ENCODE peak calls at places on chromosomes 6 and 20, in five cellular contexts. X is GM12865, N is fibroblast of the aortic adventitia, R is A673, H is AG09309. U is an unnamed sample.

GRCh38 chr6:43728586-43728985 is 41.0 kb upstream of the MRPS18A start:
- DNase-seq in H (no peak), X (no peak), R (no peak), N (no peak), U (no peak)

GRCh38 chr20:2293971-2294370 is 1.8 kb upstream of the TGM3 start:
- DNase-seq in X (no peak), R (no peak), H (no peak), N (no peak), U (no peak)

GRCh38 chr20:53891306-53891894 is 179.0 kb downstream of the BCAS1 start:
- DNase-seq in X (no peak), R (no peak), N (peak), H (no peak), U (no peak)

GRCh38 chr20:24842591-24843442 is 106.3 kb upstream of the CST7 start:
- DNase-seq in H (no peak), R (peak), N (no peak), X (peak), U (no peak)

GRCh38 chr6:38460216-38460615 is 179.5 kb downstream of the BTBD9 start:
- DNase-seq in N (no peak), X (no peak), R (no peak), H (peak), U (peak)

GRCh38 chr6:158290659-158291058 is 21.6 kb upstream of the TULP4 start:
- DNase-seq in X (peak), H (no peak), N (no peak), R (no peak), U (no peak)

GRCh38 chr6:109062216-109062615 is 32.4 kb downstream of the SESN1 start:
- DNase-seq in R (no peak), N (no peak), H (no peak), X (no peak), U (no peak)

GRCh38 chr6:165729307-165729936 is 66.4 kb upstream of the PDE10A start:
- DNase-seq in N (peak), R (peak), H (no peak), X (peak), U (peak)

DNA sequence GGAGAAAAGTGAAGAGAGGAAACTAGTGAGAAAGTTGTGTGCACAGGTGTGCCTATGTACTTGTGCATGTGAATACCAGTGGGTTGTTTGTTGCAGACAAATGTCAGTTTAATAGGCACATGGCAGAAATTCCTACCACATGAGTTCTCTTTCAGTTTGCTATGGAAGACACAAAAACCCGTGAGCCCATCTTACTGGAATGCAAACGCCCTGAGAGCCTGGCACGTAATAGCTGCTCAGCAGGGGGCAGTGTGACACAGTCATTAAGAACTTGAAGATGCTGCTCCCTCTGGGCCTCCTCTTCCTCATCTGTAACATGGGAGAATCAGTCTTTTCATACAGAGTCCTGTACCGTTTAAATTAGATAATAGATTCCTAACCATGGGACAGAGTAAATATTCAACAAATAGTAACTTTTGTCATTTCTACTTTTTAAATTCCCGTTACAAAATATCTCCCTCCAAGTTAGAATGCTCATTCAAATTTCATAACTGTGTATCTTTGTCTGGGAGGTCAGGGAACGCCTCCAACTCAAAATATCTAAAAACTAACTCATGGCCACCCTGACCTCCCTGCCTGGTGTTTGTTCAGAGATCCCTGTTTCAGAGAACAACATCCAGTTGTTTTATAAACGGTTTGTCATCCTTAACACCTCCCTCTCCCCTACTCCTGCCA is 802.9 kb downstream of the MAFB start:
- DNase-seq in X (peak), N (peak), R (peak), H (peak), U (peak)
- TF ChIP-seq CTCF in X (peak), N (peak), R (peak), H (peak), U (peak)

GRCh38 chr6:143845033-143845432 is 1.9 kb downstream of the LTV1 start:
- DNase-seq in N (no peak), X (no peak), H (no peak), R (no peak), U (no peak)
- H3K4me3 ChIP-seq in N (no peak), X (no peak), H (no peak), R (no peak), U (no peak)

DNA sequence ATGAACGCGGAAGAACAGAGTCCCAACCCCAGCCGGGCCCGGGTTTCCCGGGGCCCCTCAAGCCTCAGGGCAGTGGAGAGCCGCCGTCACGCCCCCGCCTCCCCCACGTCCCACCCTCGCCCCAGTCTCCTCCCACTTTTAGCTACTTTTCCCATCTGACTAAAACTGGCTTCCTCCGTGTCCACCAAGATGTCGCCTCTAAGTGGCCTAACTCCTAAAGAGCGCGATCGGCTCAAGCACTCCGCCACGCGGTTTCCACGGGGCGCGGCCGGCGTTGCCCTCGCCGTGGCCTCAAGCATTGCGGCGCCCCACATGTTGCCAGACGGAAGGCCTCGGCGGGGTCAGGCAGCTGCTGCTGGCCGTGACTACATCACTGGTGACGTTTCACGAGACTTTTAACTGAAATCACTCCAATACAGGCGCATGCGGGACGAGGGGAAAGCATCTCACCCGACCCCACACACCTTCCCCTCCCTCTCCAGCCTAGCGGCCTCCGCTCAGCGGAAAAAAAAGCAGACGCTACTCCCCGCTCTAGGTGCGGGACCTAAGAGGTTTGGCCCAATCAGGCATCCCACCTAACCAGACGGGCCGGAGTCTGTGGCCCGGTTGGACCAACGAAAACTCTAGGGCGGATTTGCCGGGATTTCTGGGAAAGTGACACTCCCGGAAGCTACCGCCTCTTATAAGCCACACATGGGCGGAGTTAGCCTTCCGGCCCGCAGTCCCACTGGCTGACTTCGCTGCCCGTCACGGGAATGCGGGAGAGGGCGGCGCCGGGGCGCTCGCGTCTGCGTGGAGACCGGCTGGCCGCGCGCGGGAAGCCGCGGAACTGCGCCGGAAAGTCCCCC is at the start of gene NXT1:
- DNase-seq in N (peak), X (peak), R (peak), H (peak), U (peak)
- TF ChIP-seq CTCF in N (no peak), X (no peak), R (no peak), H (no peak), U (peak)

GRCh38 chr6:29009358-29009757 is 4.2 kb upstream of the ZNF311 start:
- DNase-seq in X (no peak), N (no peak), H (no peak), R (no peak), U (no peak)

GRCh38 chr6:29011276-29011734 is 6.2 kb upstream of the ZNF311 start:
- DNase-seq in H (no peak), X (peak), N (peak), R (peak), U (peak)

GRCh38 chr6:29008089-29008488 is 3.0 kb upstream of the ZNF311 start:
- DNase-seq in X (no peak), H (no peak), N (no peak), R (no peak), U (no peak)

GRCh38 chr6:29005183-29005885 is at the start of gene ZNF311:
- DNase-seq in X (no peak), H (no peak), N (peak), R (peak), U (peak)
- H3K4me3 ChIP-seq in X (no peak), H (peak), N (peak), R (peak), U (peak)

DNA sequence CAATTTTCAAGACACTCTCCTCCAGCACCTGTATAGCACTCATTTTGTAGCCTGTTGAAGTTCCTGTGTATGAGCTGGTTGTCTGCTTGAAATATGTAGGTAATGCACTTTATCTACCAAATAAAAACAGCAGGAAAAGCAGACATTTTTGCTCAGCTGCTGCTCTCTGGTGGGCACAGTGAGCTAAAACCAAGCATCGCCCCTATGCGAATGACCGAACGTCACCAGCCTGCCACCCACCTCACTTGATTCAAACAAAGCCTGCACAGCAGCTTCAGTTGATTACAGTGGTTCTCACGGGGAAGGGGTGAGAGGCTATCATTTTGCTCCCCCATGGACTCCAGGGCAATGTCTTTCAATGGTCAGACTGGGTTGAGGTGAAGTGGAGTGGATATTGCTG is 185.7 kb downstream of the SASH1 start:
- DNase-seq in R (peak), X (no peak), H (no peak), N (peak), U (no peak)
- TF ChIP-seq CTCF in R (peak), X (no peak), H (peak), N (peak), U (peak)

U was measured in astrocyte of the spinal cord.